ENCODE peak calls at places on chromosomes 16 and 17, in four cellular contexts. One of them, this sample, is unnamed.

GRCh38 chr17:77509599-77509998 is 368.8 kb downstream of the SEC14L1 start:
- DNase-seq in HepG2: no peak
- DNase-seq in K562: no peak
- DNase-seq in H1: no peak
- DNase-seq in this sample: no peak

GRCh38 chr16:58348986-58349385 is 43.3 kb upstream of the GINS3 start:
- DNase-seq in HepG2: no peak
- DNase-seq in K562: no peak
- DNase-seq in H1: no peak
- DNase-seq in this sample: no peak

GRCh38 chr16:31186930-31187807 is 7.2 kb downstream of the FUS start:
- DNase-seq in HepG2: no peak
- DNase-seq in K562: no peak
- DNase-seq in H1: no peak
- DNase-seq in this sample: no peak

GRCh38 chr16:82788225-82788624 is 161.5 kb downstream of the CDH13 start:
- DNase-seq in HepG2: no peak
- DNase-seq in K562: no peak
- DNase-seq in H1: no peak
- DNase-seq in this sample: no peak

GRCh38 chr17:74737299-74738050 is 419 bp downstream of the RAB37 start:
- DNase-seq in HepG2: peak; percentile 55
- DNase-seq in K562: no peak
- DNase-seq in H1: peak; percentile 85
- DNase-seq in this sample: peak; percentile 80

GRCh38 chr16:28592511-28592910 is 4.3 kb downstream of the SULT1A2 start:
- DNase-seq in HepG2: no peak
- DNase-seq in K562: no peak
- DNase-seq in H1: no peak
- DNase-seq in this sample: no peak

GRCh38 chr17:56867948-56868376 is 34.0 kb downstream of the DGKE start:
- DNase-seq in HepG2: no peak
- DNase-seq in K562: no peak
- DNase-seq in H1: no peak
- DNase-seq in this sample: no peak

GRCh38 chr17:49523706-49524472 is 28.8 kb downstream of the NGFR start:
- DNase-seq in HepG2: no peak
- DNase-seq in K562: no peak
- DNase-seq in H1: peak; percentile 45
- DNase-seq in this sample: no peak

GRCh38 chr17:72494576-72494975 is 373.8 kb downstream of the SOX9 start:
- DNase-seq in HepG2: no peak
- DNase-seq in K562: no peak
- DNase-seq in H1: no peak
- DNase-seq in this sample: no peak

GRCh38 chr17:28949185-28950016 is 1.9 kb downstream of the PHF12 start:
- DNase-seq in HepG2: no peak
- DNase-seq in K562: peak; percentile 51
- DNase-seq in H1: peak; percentile 83
- DNase-seq in this sample: peak; percentile 48

GRCh38 chr16:86330906-86331305 is 179.4 kb upstream of the FOXF1 start:
- DNase-seq in HepG2: no peak
- DNase-seq in K562: no peak
- DNase-seq in H1: no peak
- DNase-seq in this sample: no peak

GRCh38 chr16:54533856-54534490 is 247.4 kb upstream of the IRX3 start:
- DNase-seq in HepG2: no peak
- DNase-seq in K562: no peak
- DNase-seq in H1: no peak
- DNase-seq in this sample: no peak

GRCh38 chr16:30565526-30565925 is 6.0 kb downstream of the ZNF688 start:
- DNase-seq in HepG2: no peak
- DNase-seq in K562: no peak
- DNase-seq in H1: no peak
- DNase-seq in this sample: no peak

GRCh38 chr16:89395150-89396142 is 94.9 kb downstream of the ANKRD11 start:
- DNase-seq in HepG2: peak; percentile 97
- DNase-seq in K562: no peak
- DNase-seq in H1: no peak
- DNase-seq in this sample: peak; percentile 88

GRCh38 chr17:29588561-29589411 is 662 bp downstream of the GIT1 start:
- DNase-seq in HepG2: no peak
- DNase-seq in K562: peak; percentile 32
- DNase-seq in H1: peak; percentile 65
- DNase-seq in this sample: peak; percentile 70

GRCh38 chr16:46961373-46962353 is 11.8 kb downstream of the DNAJA2 start:
- DNase-seq in HepG2: no peak
- DNase-seq in K562: no peak
- DNase-seq in H1: no peak
- DNase-seq in this sample: no peak

GRCh38 chr16:31085873-31086628 is 2.7 kb downstream of the PRSS53 start:
- DNase-seq in HepG2: no peak
- DNase-seq in K562: no peak
- DNase-seq in H1: no peak
- DNase-seq in this sample: no peak

GRCh38 chr17:42403150-42403549 is 14.9 kb upstream of the STAT3 start:
- DNase-seq in HepG2: no peak
- DNase-seq in K562: peak; percentile 64
- DNase-seq in H1: peak; percentile 73
- DNase-seq in this sample: no peak

GRCh38 chr17:41625602-41626001 is 1.2 kb upstream of the KRT17 start:
- DNase-seq in HepG2: no peak
- DNase-seq in K562: no peak
- DNase-seq in H1: no peak
- DNase-seq in this sample: no peak

GRCh38 chr17:16989953-16990860 is 18.3 kb upstream of the TNFRSF13B start:
- DNase-seq in HepG2: no peak
- DNase-seq in K562: no peak
- DNase-seq in H1: no peak
- DNase-seq in this sample: no peak

GRCh38 chr17:73197141-73197540 is 4.3 kb downstream of the COG1 start:
- DNase-seq in HepG2: no peak
- DNase-seq in K562: no peak
- DNase-seq in H1: no peak
- DNase-seq in this sample: no peak

GRCh38 chr17:4519361-4519788 is 20.7 kb downstream of the SPNS2 start:
- DNase-seq in HepG2: no peak
- DNase-seq in K562: no peak
- DNase-seq in H1: no peak
- DNase-seq in this sample: no peak

GRCh38 chr16:65531475-65531874 is 409.6 kb upstream of the CDH11 start:
- DNase-seq in HepG2: no peak
- DNase-seq in K562: no peak
- DNase-seq in H1: no peak
- DNase-seq in this sample: no peak

GRCh38 chr16:53080345-53081031 is 25.7 kb downstream of the CHD9 start:
- DNase-seq in HepG2: no peak
- DNase-seq in K562: no peak
- DNase-seq in H1: no peak
- DNase-seq in this sample: peak; percentile 89

GRCh38 chr17:48012151-48012520 is 25.5 kb downstream of the COPZ2 start:
- DNase-seq in HepG2: no peak
- DNase-seq in K562: peak; percentile 74
- DNase-seq in H1: peak; percentile 86
- DNase-seq in this sample: no peak

DNA sequence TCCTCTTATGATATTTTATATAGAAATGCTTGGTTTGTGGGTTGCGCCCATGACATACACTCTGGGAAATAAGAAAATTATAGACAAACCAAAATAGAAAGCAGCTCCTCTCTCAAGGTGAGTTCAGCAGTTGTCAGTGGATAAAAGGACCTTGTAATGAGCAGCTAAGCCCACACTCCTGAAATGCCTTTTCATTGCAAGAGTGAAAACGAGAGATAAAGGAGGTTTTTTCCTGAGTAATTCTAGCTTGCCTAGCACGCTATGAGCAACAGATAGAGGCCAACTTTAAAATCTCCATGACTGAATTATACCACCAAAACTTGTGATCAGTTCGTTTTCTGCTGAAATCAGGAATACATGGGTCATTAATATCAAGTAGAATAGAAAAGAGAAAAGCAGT is 261.8 kb upstream of the CACNG5 start:
- DNase-seq in HepG2: no peak
- DNase-seq in K562: peak; percentile 19
- DNase-seq in H1: no peak
- DNase-seq in this sample: no peak
- TF ChIP-seq HDAC2 in HepG2: no peak
- TF ChIP-seq HDAC2 in K562: no peak
- TF ChIP-seq HDAC2 in H1: no peak
- TF ChIP-seq HDAC2 in this sample: no peak

DNA sequence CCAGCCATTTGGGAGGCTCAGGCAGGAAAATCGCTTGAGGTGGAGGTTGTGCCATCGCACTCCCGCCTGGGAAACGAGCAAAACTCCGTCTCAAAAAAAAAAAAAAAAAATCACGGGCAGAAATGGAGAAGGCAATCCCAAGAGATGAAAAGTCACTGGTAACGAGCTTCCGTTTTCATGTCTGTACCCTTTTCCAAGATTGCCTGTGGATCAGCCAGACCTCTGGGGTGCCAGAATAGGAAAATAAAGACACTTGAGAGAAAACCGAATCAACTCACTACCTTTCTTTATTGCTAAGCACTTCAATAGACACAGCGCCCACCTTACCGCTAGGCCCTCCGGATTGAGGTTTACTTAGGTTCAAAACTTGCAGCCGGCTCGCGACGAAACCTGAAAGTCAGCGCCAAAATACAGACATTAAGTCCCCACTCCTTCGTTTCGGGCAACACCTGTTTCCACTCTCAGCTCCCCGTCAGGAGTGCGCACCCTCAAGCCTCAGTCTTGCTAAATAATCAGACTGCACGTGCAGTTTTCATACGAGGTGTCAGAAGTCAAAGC is 970 bp upstream of the TRAF7 start:
- DNase-seq in HepG2: no peak
- DNase-seq in K562: no peak
- DNase-seq in H1: no peak
- DNase-seq in this sample: no peak
- TF ChIP-seq JUN in HepG2: no peak
- TF ChIP-seq JUN in K562: no peak
- TF ChIP-seq JUN in H1: no peak
- TF ChIP-seq JUN in this sample: no peak

GRCh38 chr17:82019905-82020873 is 2.5 kb downstream of the CENPX start:
- DNase-seq in HepG2: peak; percentile 77
- DNase-seq in K562: peak; percentile 81
- DNase-seq in H1: peak; percentile 93
- DNase-seq in this sample: peak; percentile 65
- TF ChIP-seq HDAC2 in HepG2: peak; percentile 47
- TF ChIP-seq HDAC2 in K562: no peak
- TF ChIP-seq HDAC2 in H1: no peak
- TF ChIP-seq HDAC2 in this sample: no peak

GRCh38 chr17:30717290-30718098 is 107.0 kb downstream of the CRLF3 start:
- DNase-seq in HepG2: no peak
- DNase-seq in K562: no peak
- DNase-seq in H1: no peak
- DNase-seq in this sample: no peak

GRCh38 chr17:30720013-30720471 is 104.5 kb downstream of the CRLF3 start:
- DNase-seq in HepG2: no peak
- DNase-seq in K562: no peak
- DNase-seq in H1: peak; percentile 34
- DNase-seq in this sample: no peak

DNA sequence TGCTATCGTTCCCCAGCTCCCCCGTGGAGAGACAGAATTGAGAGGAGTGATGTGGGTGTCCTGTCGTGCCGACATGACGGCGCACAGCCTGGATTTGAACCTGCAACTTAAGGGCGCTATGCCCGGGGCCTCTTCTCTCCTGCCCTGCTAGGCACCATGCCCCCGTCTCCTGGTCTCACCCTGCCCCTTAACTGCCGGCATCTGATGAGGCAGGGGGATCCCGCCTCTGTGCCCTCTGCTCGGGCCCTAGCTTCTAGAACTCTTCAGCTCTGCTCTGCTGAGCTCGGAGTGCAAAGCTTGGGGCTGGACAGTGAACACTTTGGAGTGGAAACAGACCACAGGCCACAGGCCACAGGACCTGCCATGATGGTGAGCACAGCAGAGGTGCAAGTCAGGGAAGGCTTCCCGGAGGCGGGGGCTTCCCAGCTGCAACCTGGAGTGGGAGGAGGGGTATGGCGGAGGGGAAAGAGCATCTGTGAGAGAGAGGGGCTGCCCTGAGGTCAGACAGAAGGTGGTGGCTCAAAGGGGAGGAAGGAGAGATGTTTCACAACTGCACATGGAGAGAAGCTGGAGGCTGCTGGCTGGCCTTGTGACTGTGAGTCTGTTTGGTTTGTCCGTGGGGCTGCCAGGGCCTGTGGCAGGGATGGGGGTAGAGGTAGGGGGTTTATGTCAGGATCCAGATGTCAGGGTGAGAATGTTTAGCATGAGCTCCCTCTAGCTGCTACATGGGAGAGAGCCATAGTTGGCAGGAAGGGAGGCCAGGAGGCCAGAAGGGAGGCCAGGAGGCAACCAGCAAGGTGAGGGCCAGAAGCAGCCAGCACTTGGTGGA is 107.8 kb downstream of the CRLF3 start:
- DNase-seq in HepG2: no peak
- DNase-seq in K562: no peak
- DNase-seq in H1: no peak
- DNase-seq in this sample: peak; percentile 69
- TF ChIP-seq JUN in HepG2: no peak
- TF ChIP-seq JUN in K562: no peak
- TF ChIP-seq JUN in H1: no peak
- TF ChIP-seq JUN in this sample: no peak

GRCh38 chr17:7650509-7651096 is at the start of gene ATP1B2:
- DNase-seq in HepG2: peak; percentile 67
- DNase-seq in K562: peak; percentile 97
- DNase-seq in H1: peak; percentile 90
- DNase-seq in this sample: peak; percentile 90
- TF ChIP-seq HDAC2 in HepG2: no peak
- TF ChIP-seq HDAC2 in K562: no peak
- TF ChIP-seq HDAC2 in H1: no peak
- TF ChIP-seq HDAC2 in this sample: no peak

GRCh38 chr16:56547120-56547948 is 17.5 kb upstream of the MT4 start:
- DNase-seq in HepG2: no peak
- DNase-seq in K562: peak; percentile 11
- DNase-seq in H1: peak; percentile 59
- DNase-seq in this sample: no peak
- TF ChIP-seq JUN in HepG2: no peak
- TF ChIP-seq JUN in K562: no peak
- TF ChIP-seq JUN in H1: no peak
- TF ChIP-seq JUN in this sample: no peak

This sample was measured in A549.